ENCODE peak calls at places on chromosomes 3 and 15, in four cellular contexts. X is cardiac muscle cell, C is Peyer's patch, N is left lung. E is an unnamed sample.

GRCh38 chr3:139020868-139021234 is at the start of gene PRR23B:
- DNase-seq in X (no peak), C (no peak), N (no peak), E (no peak)

GRCh38 chr15:71329041-71329440 is 213.8 kb downstream of the THSD4 start:
- DNase-seq in X (no peak), C (no peak), N (peak), E (no peak)

GRCh38 chr3:168117853-168118313 is 22.2 kb upstream of the GOLIM4 start:
- DNase-seq in X (no peak), C (no peak), N (no peak), E (no peak)

GRCh38 chr3:52062499-52062898 is 6.1 kb upstream of the DUSP7 start:
- DNase-seq in X (no peak), C (no peak), N (peak), E (no peak)

GRCh38 chr3:79032686-79033318 is 735.0 kb downstream of the ROBO1 start:
- DNase-seq in X (peak), C (no peak), N (no peak), E (no peak)

GRCh38 chr15:52528465-52529288 is at the start of gene MYO5A:
- DNase-seq in X (peak), C (peak), N (peak), E (peak)

GRCh38 chr3:88113311-88114162 is 36.2 kb upstream of the C3orf38 start:
- DNase-seq in X (peak), C (peak), N (no peak), E (peak)

GRCh38 chr15:27328616-27329015 is 357.6 kb downstream of the GABRG3 start:
- DNase-seq in X (no peak), C (no peak), N (no peak), E (no peak)

GRCh38 chr3:12353796-12354505 is 65.1 kb downstream of the PPARG start:
- DNase-seq in X (no peak), C (no peak), N (no peak), E (no peak)

GRCh38 chr3:53996153-53996861 is 104.6 kb upstream of the SELENOK start:
- DNase-seq in X (no peak), C (no peak), N (no peak), E (no peak)

GRCh38 chr15:90214553-90215205 is 13.5 kb downstream of the SEMA4B start:
- DNase-seq in X (no peak), C (peak), N (no peak), E (no peak)

GRCh38 chr15:89442671-89443307 is 53.6 kb downstream of the RHCG start:
- DNase-seq in X (peak), C (peak), N (no peak), E (peak)

GRCh38 chr15:71329509-71330260 is 214.4 kb downstream of the THSD4 start:
- DNase-seq in X (peak), C (peak), N (peak), E (no peak)

GRCh38 chr3:126982125-126982521 is 792 bp upstream of the PLXNA1 start:
- DNase-seq in X (no peak), C (peak), N (peak), E (no peak)

GRCh38 chr3:128226186-128226725 is 73.0 kb downstream of the EEFSEC start:
- DNase-seq in X (no peak), C (no peak), N (no peak), E (no peak)

GRCh38 chr15:58148633-58149032 is 10.5 kb downstream of the AQP9 start:
- DNase-seq in X (no peak), C (no peak), N (no peak), E (no peak)

GRCh38 chr15:75455424-75455981 is 4.0 kb upstream of the SIN3A start:
- DNase-seq in X (peak), C (peak), N (peak), E (peak)

GRCh38 chr3:143612541-143612940 is 235.7 kb downstream of the SLC9A9 start:
- DNase-seq in X (no peak), C (no peak), N (no peak), E (no peak)

GRCh38 chr15:101288905-101289513 is 6.0 kb downstream of the SNRPA1 start:
- DNase-seq in X (peak), C (no peak), N (no peak), E (no peak)

GRCh38 chr15:83287541-83288027 is 3.1 kb upstream of the BNC1 start:
- DNase-seq in X (no peak), C (no peak), N (no peak), E (no peak)

GRCh38 chr3:178295257-178295912 is 240.9 kb upstream of the KCNMB2 start:
- DNase-seq in X (no peak), C (no peak), N (no peak), E (no peak)

GRCh38 chr3:114213669-114214541 is 23.5 kb downstream of the ZNF80 start:
- DNase-seq in X (peak), C (peak), N (no peak), E (peak)

GRCh38 chr3:33131328-33132018 is 17.7 kb downstream of the CRTAP start:
- DNase-seq in X (peak), C (peak), N (no peak), E (peak)

GRCh38 chr3:27464646-27465045 is 19.5 kb downstream of the SLC4A7 start:
- DNase-seq in X (no peak), C (no peak), N (no peak), E (no peak)

GRCh38 chr3:135503429-135504083 is 462.0 kb upstream of the PPP2R3A start:
- DNase-seq in X (peak), C (peak), N (peak), E (peak)

GRCh38 chr3:39250116-39250747 is 29.6 kb downstream of the CX3CR1 start:
- DNase-seq in X (no peak), C (no peak), N (no peak), E (no peak)

GRCh38 chr3:50237133-50237651 is 1.2 kb downstream of the GNAI2 start:
- DNase-seq in X (peak), C (peak), N (no peak), E (peak)

GRCh38 chr3:138455801-138456716 is 21.6 kb downstream of the ESYT3 start:
- DNase-seq in X (no peak), C (no peak), N (no peak), E (no peak)

GRCh38 chr15:74006774-74007639 is 12.5 kb downstream of the PML start:
- DNase-seq in X (no peak), C (no peak), N (no peak), E (no peak)

GRCh38 chr15:26967719-26968269 is 3.2 kb upstream of the GABRG3 start:
- DNase-seq in X (peak), C (no peak), N (no peak), E (no peak)

GRCh38 chr3:111801697-111802655 is 57.1 kb upstream of the PHLDB2 start:
- DNase-seq in X (no peak), C (no peak), N (no peak), E (no peak)

GRCh38 chr3:114899186-114899931 is 247.7 kb downstream of the ZBTB20 start:
- DNase-seq in X (peak), C (no peak), N (peak), E (peak)

GRCh38 chr3:152461460-152461859 is 192.7 kb downstream of the MBNL1 start:
- DNase-seq in X (no peak), C (no peak), N (no peak), E (no peak)

DNA sequence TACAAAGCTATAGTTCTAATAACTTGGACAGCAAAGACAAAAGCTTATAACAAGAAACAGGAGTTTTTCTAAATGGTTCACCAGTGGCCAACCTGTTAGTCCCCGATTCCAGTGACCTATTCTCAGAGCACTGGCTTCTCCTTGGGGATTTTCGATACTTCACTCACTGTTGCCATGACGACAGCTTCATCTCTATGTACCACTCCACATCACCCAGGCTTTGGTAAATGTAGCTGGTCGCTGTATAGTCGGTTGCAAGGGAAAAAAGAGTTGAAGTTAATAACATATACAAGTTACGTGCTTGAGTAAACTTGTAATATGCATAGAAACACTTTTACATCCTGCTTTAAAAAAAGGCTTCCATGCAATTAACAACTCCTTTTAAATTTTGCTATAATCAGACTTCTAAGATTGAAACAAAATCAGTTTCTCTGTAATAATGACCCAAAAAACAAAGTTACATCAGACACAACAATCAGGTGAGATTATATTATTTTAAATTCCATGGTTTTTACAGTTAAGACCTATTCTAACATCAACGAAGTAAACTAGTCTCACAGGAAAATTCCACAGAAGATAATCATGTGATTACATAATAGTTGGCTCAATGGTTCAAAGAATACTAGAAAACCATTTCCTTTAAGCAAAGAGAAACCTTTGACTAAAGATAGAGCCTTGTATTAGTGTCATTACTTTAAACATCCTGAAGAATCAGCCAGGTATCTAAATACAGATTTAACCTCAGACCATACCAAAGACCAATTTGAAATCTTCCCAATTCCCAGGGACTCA is 2.9 kb downstream of the CCNL1 start:
- DNase-seq in X (no peak), C (no peak), N (no peak), E (no peak)
- H3K4me3 ChIP-seq in X (peak), C (no peak), N (peak), E (peak)

GRCh38 chr3:137032465-137033120 is 74.8 kb downstream of the IL20RB start:
- DNase-seq in X (peak), C (peak), N (peak), E (peak)
- TF ChIP-seq CTCF in X (peak), C (peak), N (peak), E (peak)

GRCh38 chr15:66703540-66703941 is 1.5 kb downstream of the SMAD6 start:
- DNase-seq in X (no peak), C (peak), N (peak), E (peak)

GRCh38 chr15:66701422-66702034 is 508 bp upstream of the SMAD6 start:
- DNase-seq in X (peak), C (peak), N (peak), E (peak)

GRCh38 chr15:66702035-66702769 is at the start of gene SMAD6:
- DNase-seq in X (peak), C (peak), N (peak), E (peak)

GRCh38 chr15:66704019-66704782 is 2.2 kb downstream of the SMAD6 start:
- DNase-seq in X (no peak), C (no peak), N (no peak), E (peak)

DNA sequence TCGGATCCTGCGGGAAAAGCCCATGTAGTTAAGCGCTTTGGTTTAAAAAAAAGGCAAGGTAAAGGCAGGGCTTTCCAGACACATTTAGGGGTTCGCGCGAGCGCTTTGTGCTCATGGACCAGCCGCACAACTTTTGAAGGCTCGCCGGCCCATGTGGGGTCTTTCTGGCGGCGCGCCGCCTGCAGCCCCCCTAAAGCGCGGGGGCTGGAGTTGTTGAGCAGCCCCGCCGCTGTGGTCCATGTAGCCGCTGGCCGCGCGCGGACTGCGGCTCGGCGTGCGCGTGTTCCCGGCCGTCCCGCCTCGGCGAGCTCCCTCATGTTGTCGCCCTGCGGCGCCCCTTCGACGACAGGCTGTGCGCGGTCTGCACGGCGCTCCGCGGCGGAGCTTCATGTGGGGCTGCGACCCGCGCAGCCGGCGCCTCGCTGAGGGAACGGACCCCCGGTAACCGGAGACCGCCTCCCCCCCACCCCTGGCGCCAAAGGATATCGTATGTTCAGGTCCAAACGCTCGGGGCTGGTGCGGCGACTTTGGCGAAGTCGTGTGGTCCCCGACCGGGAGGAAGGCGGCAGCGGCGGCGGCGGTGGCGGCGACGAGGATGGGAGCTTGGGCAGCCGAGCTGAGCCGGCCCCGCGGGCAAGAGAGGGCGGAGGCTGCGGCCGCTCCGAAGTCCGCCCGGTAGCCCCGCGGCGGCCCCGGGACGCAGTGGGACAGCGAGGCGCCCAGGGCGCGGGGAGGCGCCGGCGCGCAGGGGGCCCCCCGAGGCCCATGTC is 919 bp downstream of the SMAD6 start:
- DNase-seq in X (peak), C (no peak), N (no peak), E (peak)
- H3K4me3 ChIP-seq in X (peak), C (peak), N (peak), E (peak)

DNA sequence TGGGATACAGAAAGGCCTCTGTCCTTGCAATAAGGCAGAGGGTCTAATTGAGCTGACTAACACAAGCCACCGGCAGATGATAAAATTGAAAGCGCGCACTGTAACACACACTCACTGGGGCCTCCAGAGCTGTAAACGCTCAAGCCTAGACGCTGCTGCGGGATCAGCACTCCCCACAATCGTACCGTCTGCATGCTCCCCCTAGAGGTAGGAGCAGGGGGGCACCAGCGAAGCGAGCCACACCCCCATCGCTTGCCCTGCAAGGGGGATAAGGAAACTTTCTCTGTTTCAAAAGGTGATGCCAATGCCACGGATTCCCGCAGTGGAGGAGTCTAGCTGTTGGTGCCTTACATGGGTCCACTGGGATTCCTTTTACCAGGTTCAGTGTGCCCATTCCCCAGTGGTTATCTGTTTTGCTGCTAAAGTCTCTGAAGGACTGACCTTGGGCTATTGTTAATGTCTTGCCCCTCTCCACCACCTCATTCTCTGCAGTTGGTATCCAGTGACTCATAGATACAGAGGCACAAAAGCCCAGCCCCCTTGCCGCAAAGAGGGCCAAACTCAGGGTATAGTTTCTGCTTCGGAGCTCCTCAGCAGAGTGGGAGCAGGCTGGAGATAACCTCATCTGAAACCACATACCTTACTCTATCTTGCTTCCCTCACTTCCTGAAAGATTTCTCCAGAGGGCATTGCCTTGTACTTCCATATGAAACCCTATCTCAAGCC is 139.3 kb upstream of the KBTBD8 start:
- DNase-seq in X (no peak), C (no peak), N (no peak), E (no peak)
- TF ChIP-seq CTCF in X (no peak), C (no peak), N (no peak), E (peak)

GRCh38 chr3:24947103-24947502 is 452.5 kb upstream of the THRB start:
- DNase-seq in X (no peak), C (no peak), N (no peak), E (no peak)
- H3K4me3 ChIP-seq in X (no peak), C (no peak), N (no peak), E (no peak)

GRCh38 chr15:92749172-92749571 is 93.6 kb upstream of the FAM174B start:
- DNase-seq in X (no peak), C (no peak), N (no peak), E (no peak)

GRCh38 chr15:92745845-92746271 is 90.3 kb upstream of the FAM174B start:
- DNase-seq in X (no peak), C (no peak), N (no peak), E (no peak)

GRCh38 chr15:92751528-92751927 is 96.0 kb upstream of the FAM174B start:
- DNase-seq in X (no peak), C (no peak), N (no peak), E (no peak)

DNA sequence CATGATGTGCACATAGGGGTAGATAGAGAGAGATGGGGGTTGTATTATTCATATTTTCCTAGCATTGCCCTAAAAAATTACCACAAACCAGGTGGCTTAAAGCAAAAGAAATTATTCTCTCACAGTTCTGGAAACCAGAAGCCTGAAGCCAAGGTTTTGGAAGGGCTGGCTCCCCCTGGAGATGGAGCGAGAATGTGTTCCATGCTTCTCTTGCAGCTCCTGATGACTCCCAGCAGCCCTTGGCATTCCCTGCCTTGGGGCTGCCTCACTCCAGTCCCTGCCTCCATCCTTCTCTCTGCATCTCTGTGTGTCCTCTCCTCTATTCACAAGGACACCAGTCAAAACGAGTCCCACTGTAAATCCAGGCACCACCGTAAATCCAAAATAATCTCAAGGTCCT is 91.5 kb upstream of the FAM174B start:
- DNase-seq in X (no peak), C (no peak), N (no peak), E (no peak)
- TF ChIP-seq CTCF in X (no peak), C (no peak), N (no peak), E (no peak)

GRCh38 chr15:28885630-28886430 is at the start of gene APBA2:
- DNase-seq in X (peak), C (no peak), N (no peak), E (no peak)

GRCh38 chr15:28887344-28888174 is 1.8 kb downstream of the APBA2 start:
- DNase-seq in X (no peak), C (no peak), N (no peak), E (no peak)

GRCh38 chr15:28885289-28885629 is 515 bp upstream of the APBA2 start:
- DNase-seq in X (no peak), C (no peak), N (no peak), E (no peak)

GRCh38 chr15:28888302-28888894 is 2.6 kb downstream of the APBA2 start:
- DNase-seq in X (no peak), C (no peak), N (no peak), E (no peak)

DNA sequence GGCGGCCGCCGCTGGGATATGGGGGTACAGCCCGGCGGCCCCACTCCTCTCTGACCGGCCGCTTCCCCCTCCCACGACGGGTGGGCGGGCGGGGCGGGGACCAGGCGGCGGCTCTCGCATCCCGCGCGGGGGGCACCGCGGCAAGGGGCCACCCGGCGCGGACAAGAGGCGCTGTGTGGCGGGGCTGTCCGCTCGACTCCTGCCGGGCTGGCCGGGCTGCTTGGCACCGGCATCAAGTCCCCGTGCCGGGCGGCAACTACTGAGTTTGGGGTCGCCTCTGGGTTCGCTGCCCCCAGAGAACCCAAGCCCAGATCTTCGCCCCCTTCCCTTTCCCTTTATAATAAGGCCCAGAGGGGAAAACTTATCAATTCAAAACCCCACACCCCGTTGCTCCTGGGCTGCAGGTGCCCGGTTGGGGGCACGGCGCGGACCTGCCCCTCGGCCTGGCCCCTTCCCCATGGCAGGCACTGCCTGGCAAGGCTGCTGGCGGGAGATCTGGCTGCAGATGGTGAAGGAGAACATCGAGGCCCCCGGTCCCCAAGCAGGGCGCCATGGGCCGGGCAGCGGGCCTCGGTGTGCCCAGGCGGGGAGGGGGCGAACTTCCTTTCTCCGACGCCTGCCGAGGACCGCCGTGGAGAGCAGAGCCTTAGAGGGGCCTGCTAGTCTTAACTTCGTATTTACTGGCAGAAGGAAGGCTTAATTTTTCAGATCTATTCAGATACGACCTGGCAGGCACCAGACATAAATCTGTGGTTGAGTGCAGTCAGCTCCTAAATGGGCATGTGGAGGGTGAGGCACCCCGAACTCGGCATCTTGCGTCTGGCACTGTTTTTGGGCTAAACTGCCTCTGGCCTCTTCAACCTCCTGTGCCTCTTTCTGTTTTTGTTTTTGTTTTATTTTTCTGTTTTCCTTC is 913 bp downstream of the APBA2 start:
- DNase-seq in X (peak), C (no peak), N (no peak), E (no peak)
- H3K4me3 ChIP-seq in X (peak), C (peak), N (peak), E (no peak)

E was measured in DND-41.